ENCODE peak calls at places on chromosomes 16 and 17, in four cellular contexts. R is WTC11, T is GM12878, E is SK-N-SH. D is an unnamed sample.

GRCh38 chr17:71176928-71177443 is 943.8 kb upstream of the SOX9 start:
- DNase-seq in T (no peak), R (no peak), E (no peak), D (no peak)

GRCh38 chr17:4599505-4600281 is 15.4 kb downstream of the SMTNL2 start:
- DNase-seq in E (peak), R (peak), T (no peak), D (peak)

GRCh38 chr17:10059684-10060211 is 138.7 kb downstream of the GAS7 start:
- DNase-seq in R (no peak), T (peak), E (no peak), D (no peak)

GRCh38 chr17:38879878-38880727 is 10.2 kb downstream of the LASP1 start:
- DNase-seq in T (no peak), E (no peak), R (peak), D (peak)

GRCh38 chr17:21213005-21213404 is 956 bp downstream of the TMEM11 start:
- DNase-seq in R (no peak), T (no peak), E (no peak), D (no peak)

GRCh38 chr16:85449885-85450245 is 163.3 kb upstream of the GSE1 start:
- DNase-seq in R (no peak), T (no peak), E (no peak), D (no peak)

GRCh38 chr17:16381496-16381820 is 567 bp downstream of the UBB start:
- DNase-seq in R (no peak), E (no peak), T (no peak), D (no peak)

GRCh38 chr17:8807070-8807550 is 7.9 kb upstream of the MFSD6L start:
- DNase-seq in T (peak), R (no peak), E (no peak), D (peak)

GRCh38 chr16:46620265-46621005 is 744 bp downstream of the SHCBP1 start:
- DNase-seq in T (no peak), E (no peak), R (no peak), D (peak)

GRCh38 chr17:16466407-16466806 is 25.6 kb downstream of the LRRC75A start:
- DNase-seq in E (no peak), T (no peak), R (no peak), D (no peak)

GRCh38 chr16:64507240-64508024 is 614.4 kb downstream of the CDH11 start:
- DNase-seq in R (no peak), E (no peak), T (no peak), D (no peak)

GRCh38 chr16:72240949-72241348 is 69.0 kb upstream of the PMFBP1 start:
- DNase-seq in T (no peak), E (no peak), R (no peak), D (no peak)

GRCh38 chr17:13594310-13594709 is 7.4 kb downstream of the HS3ST3A1 start:
- DNase-seq in E (peak), T (no peak), R (no peak), D (no peak)

GRCh38 chr16:67767953-67768352 is 38.4 kb downstream of the RANBP10 start:
- DNase-seq in T (no peak), R (no peak), E (no peak), D (no peak)

GRCh38 chr16:57536306-57537193 is at the start of gene CCDC102A:
- DNase-seq in E (peak), R (peak), T (no peak), D (peak)

GRCh38 chr17:49955157-49955556 is 13.8 kb upstream of the DLX4 start:
- DNase-seq in T (no peak), R (no peak), E (no peak), D (no peak)

GRCh38 chr17:49949634-49950033 is 19.4 kb upstream of the DLX4 start:
- DNase-seq in R (no peak), T (no peak), E (no peak), D (no peak)

GRCh38 chr17:49952912-49953497 is 16.0 kb upstream of the DLX4 start:
- DNase-seq in T (no peak), R (no peak), E (no peak), D (no peak)

GRCh38 chr17:49952209-49952911 is 16.6 kb upstream of the DLX4 start:
- DNase-seq in R (peak), T (no peak), E (peak), D (peak)

DNA sequence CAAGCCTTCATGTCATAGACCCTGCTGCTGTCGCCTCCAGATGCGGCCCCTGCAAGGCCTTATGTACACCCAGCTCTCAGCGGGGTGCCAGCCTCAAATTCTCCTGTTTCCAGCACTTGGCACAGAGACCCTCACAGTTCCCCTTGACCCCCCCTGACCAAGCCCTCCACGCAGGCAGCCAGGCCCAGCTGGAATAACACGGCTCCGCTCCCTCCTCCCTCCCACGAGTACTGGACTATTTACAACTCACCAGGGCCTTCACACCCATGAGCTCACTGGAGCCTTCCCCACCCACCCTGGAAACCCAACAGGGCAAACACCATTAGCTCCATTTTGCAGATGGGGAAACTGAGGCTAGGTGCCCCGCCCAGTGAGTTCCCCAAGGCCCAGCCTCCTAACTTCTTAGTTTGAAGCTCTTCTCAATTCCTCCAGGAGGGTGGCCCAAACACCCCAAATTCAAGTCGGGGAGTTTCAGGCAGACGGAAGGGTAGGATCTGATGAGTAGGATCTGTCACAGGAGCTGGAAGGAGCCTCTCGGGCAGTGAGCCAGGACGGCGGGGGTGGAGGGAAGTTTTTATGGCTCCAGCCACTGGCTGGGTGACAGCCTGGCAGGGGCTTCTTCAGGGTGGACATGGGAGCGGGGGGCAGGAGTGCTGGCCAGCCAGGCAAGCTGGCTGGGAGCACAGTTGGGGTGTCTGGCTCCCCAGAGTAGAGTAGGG is 17.5 kb upstream of the DLX4 start:
- DNase-seq in R (no peak), T (no peak), E (peak), D (no peak)
- TF ChIP-seq USF1 in R (no peak), T (no peak), E (no peak), D (no peak)

GRCh38 chr17:32388613-32389459 is 38.9 kb downstream of the ZNF207 start:
- DNase-seq in E (no peak), R (no peak), T (no peak), D (no peak)
- TF ChIP-seq USF1 in E (no peak), R (no peak), T (no peak), D (no peak)

DNA sequence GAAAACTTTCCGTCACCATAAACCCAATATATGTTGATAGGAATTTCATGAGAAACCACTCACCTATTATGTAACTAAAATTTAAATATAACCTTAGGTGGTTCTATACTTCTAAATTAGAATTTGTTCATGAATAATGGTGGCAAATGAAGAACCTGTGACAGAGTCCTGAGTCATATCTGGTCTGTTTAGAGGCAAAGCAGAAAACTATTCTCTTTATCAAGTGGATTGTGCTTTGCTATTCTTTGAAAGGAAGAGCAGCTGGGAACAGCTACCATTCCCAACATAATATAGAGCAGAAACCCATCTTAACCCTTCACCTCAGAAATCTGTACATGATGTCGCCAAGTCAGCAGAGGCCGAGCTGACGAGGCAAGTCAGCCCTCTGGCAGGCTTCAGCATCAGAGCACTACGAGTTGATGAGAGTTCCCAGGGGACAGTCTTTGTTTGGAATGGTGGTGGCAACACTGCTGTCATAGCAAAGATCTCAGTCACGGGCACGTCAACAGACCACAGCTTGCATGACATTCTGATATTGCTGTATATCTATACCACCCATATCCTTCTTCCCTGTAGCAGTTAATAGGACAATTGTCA is 631.9 kb upstream of the CA10 start:
- DNase-seq in R (no peak), E (no peak), T (no peak), D (no peak)
- TF ChIP-seq USF1 in R (no peak), E (no peak), T (no peak), D (no peak)

GRCh38 chr16:10206215-10206614 is 24.0 kb upstream of the GRIN2A start:
- DNase-seq in R (no peak), E (no peak), T (peak), D (no peak)
- TF ChIP-seq USF1 in R (no peak), E (no peak), T (no peak), D (no peak)

DNA sequence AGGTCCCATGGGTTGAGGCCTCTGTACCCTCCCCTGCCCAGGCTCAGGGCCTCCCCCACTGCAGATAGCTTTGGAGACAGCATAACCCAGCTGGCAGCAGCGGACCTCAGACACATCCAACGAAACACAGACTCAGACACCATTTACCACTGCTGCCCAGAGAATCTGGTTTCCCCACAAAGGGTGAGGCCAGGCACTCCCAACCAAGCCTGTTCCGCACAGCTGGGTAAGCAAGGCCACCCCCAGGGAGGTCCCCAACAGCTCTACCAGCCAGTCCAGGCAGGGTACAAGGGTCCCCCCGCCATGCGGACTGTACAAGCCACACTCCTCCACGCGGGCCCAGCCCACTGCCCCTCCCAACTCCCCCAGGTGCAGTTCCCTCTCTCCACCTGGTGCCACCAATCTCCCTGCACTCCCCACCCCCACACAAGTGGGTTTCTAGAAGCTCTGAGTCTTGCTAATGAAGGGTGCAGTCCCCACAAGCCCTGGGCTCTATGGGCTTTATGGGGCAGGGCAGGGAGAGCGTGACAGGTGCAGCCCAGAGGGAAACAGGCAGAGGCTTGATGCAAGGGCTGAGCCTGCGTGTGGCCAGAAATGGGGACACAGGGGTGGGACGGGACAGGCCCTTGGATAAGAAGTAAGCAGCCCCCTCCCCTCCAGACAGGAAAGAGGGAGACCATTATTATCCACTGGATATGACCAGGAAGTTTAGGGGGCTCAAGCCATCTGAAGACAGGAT is 8.8 kb downstream of the RHBDF2 start:
- DNase-seq in R (no peak), T (peak), E (no peak), D (no peak)
- TF ChIP-seq USF1 in R (no peak), T (no peak), E (no peak), D (no peak)

GRCh38 chr17:82240506-82241182 is 11.8 kb downstream of the SLC16A3 start:
- DNase-seq in T (no peak), R (no peak), E (no peak), D (peak)

GRCh38 chr17:82239926-82240505 is 11.2 kb downstream of the SLC16A3 start:
- DNase-seq in R (no peak), T (no peak), E (no peak), D (no peak)

GRCh38 chr17:82241926-82242697 is 13.3 kb downstream of the SLC16A3 start:
- DNase-seq in R (no peak), T (no peak), E (peak), D (peak)

GRCh38 chr17:82242698-82242976 is 13.8 kb downstream of the SLC16A3 start:
- DNase-seq in T (no peak), R (no peak), E (no peak), D (no peak)

DNA sequence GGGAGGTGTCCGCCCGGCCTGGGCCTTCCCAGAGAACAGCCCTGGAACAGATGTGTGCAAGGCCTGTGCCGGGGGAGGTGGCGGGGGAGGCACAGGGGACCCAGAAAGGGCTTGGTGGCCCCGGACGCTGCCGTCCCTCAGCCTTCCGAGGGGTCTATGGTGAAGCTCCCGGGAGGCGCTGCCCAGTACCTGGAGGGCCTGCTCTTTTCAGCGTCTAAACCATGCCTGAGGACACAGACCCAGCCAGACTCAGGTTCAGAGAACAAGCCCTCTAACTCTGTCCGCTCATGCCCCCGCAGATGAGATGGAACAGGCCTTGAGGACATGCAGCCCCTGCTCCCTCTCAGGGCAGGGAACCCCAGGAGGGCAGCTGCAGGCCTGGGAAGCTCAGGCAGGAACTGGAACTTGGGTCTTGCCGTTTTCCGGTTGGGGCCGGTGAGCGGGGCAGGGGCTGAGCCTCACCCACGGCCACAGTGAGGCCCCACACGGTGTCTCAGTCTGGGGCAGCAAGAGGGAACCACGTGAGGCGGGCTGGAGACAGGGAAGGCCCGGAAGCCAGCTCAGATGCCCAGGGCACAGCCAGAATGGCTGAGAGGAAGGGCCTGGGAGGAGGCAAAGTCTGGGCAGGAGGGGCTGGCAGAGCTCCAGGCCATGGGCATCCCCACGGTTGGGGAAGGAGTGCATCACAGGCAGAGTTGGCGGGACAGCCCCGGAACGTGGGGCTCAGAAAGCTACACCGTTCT is 12.5 kb downstream of the SLC16A3 start:
- DNase-seq in E (peak), R (no peak), T (no peak), D (no peak)
- TF ChIP-seq USF1 in E (peak), R (no peak), T (peak), D (no peak)

GRCh38 chr16:4613636-4614570 is 785 bp downstream of the UBALD1 start:
- DNase-seq in T (no peak), E (peak), R (peak), D (no peak)
- TF ChIP-seq USF1 in T (no peak), E (no peak), R (no peak), D (no peak)